ENCODE peak calls at places on chromosomes 3 and 15, in six cellular contexts. R, S, X, G, K and J are unnamed samples. For H3K9me3 and H3K27me3, the result is how much of the 10 kb centered on the place peaks cover.

GRCh38 chr3:49716691-49717538 is 2.6 kb downstream of the AMIGO3 start:
- DNase-seq in R (no peak), K (no peak), G (peak), X (no peak), S (no peak), J (no peak)

GRCh38 chr3:185430375-185430774 is 67.4 kb downstream of the MAP3K13 start:
- DNase-seq in X (no peak), G (no peak), K (no peak), R (no peak), S (no peak), J (no peak)

GRCh38 chr3:8457039-8457438 is 44.6 kb upstream of the LMCD1 start:
- DNase-seq in X (no peak), K (no peak), S (no peak), G (no peak), R (no peak), J (no peak)

GRCh38 chr15:41568350-41569017 is 9.5 kb downstream of the TYRO3 start:
- DNase-seq in K (no peak), G (no peak), R (no peak), X (no peak), S (no peak), J (no peak)

GRCh38 chr15:52101542-52102340 is 10.8 kb downstream of the BCL2L10 start:
- DNase-seq in X (no peak), G (no peak), S (no peak), K (no peak), R (no peak), J (no peak)

GRCh38 chr15:33279613-33280205 is 31.1 kb upstream of the RYR3 start:
- DNase-seq in K (no peak), S (peak), R (no peak), X (no peak), G (no peak), J (no peak)

GRCh38 chr3:119562307-119562961 is 3.0 kb upstream of the CD80 start:
- DNase-seq in K (no peak), R (no peak), X (no peak), S (no peak), G (no peak), J (no peak)

GRCh38 chr15:92079047-92079446 is 225.5 kb downstream of the SLCO3A1 start:
- DNase-seq in K (no peak), S (no peak), R (no peak), G (no peak), X (no peak), J (no peak)

GRCh38 chr3:193850084-193850619 is 257.1 kb downstream of the OPA1 start:
- DNase-seq in S (no peak), G (no peak), K (no peak), X (no peak), R (no peak), J (no peak)

GRCh38 chr3:32733631-32734229 is 48.7 kb downstream of the CNOT10 start:
- DNase-seq in X (no peak), K (no peak), R (no peak), S (peak), G (no peak), J (no peak)

GRCh38 chr3:51819709-51820406 is 40.8 kb upstream of the IQCF6 start:
- DNase-seq in G (no peak), R (no peak), X (no peak), S (peak), K (no peak), J (no peak)

GRCh38 chr3:78402720-78403119 is 1362.8 kb downstream of the ROBO2 start:
- DNase-seq in S (no peak), G (no peak), X (peak), R (no peak), K (no peak), J (no peak)

GRCh38 chr15:52783929-52784798 is 6.0 kb downstream of the ONECUT1 start:
- DNase-seq in S (no peak), X (no peak), R (no peak), K (no peak), G (peak), J (no peak)

GRCh38 chr3:48440590-48440958 is 517 bp downstream of the TMA7 start:
- DNase-seq in K (no peak), X (no peak), G (no peak), S (no peak), R (no peak), J (no peak)

GRCh38 chr3:47113669-47114365 is 50.1 kb downstream of the SETD2 start:
- DNase-seq in R (no peak), S (peak), K (no peak), G (no peak), X (peak), J (no peak)

GRCh38 chr3:6807967-6808588 is 52.8 kb upstream of the GRM7 start:
- DNase-seq in S (peak), K (no peak), R (no peak), G (no peak), X (peak), J (no peak)

GRCh38 chr3:20669184-20669583 is 483.2 kb upstream of the SGO1 start:
- DNase-seq in G (no peak), K (no peak), X (no peak), S (no peak), R (no peak), J (no peak)

GRCh38 chr3:188407158-188407880 is 253.4 kb downstream of the LPP start:
- DNase-seq in K (no peak), G (no peak), X (no peak), S (no peak), R (no peak), J (no peak)

GRCh38 chr3:61521229-61521628 is 40.1 kb upstream of the PTPRG start:
- DNase-seq in R (no peak), K (no peak), S (no peak), G (no peak), X (no peak), J (no peak)

GRCh38 chr3:5304789-5305680 is 117.5 kb downstream of the EDEM1 start:
- DNase-seq in X (no peak), K (peak), S (peak), R (peak), G (no peak), J (no peak)

GRCh38 chr15:25236143-25236860 is 202.5 kb downstream of the UBE3A start:
- DNase-seq in G (peak), S (no peak), X (no peak), R (no peak), K (no peak), J (no peak)
- H3K9me3 ChIP-seq in G (under half), S (under half), X (under half), R (under half), K (under half), J (under half)

DNA sequence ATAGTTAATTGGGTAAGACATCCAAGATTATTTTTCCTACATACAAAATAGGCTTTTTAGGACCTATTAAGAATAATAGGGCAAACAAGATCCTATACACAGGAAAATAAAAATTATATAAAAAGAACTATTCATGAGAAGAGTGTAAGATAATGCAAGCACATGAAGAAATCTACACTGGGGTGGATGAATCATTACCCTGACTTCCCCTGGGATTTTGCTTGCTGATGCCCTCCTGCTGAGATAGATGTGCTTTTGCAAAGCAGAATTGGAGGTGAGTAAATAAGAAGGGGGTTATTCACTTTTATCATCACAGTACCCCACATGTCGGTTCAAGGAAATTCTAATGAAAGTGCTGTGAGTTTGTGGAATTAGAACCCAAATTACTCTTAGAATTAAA is 48.6 kb downstream of the SLC2A2 start:
- DNase-seq in G (no peak), S (no peak), K (no peak), X (no peak), R (no peak), J (no peak)
- TF ChIP-seq CTCF in G (no peak), S (no peak), K (no peak), X (no peak), R (no peak), J (no peak)

GRCh38 chr15:95260856-95261255 is 1029.5 kb downstream of the MCTP2 start:
- DNase-seq in X (no peak), G (no peak), S (no peak), K (no peak), R (no peak), J (no peak)
- H3K27me3 ChIP-seq in X (under half), G (under half), S (under half), K (under half), R (under half), J (under half)

GRCh38 chr15:22251422-22251821 is 171.1 kb downstream of the OR4M2 start:
- DNase-seq in X (no peak), K (no peak), S (no peak), R (no peak), G (no peak), J (no peak)
- H3K9me3 ChIP-seq in X (half or more), K (under half), S (under half), R (under half), G (under half), J (under half)

GRCh38 chr3:111713833-111714232 is 118.7 kb upstream of the ZBED2 start:
- DNase-seq in X (no peak), G (no peak), K (no peak), S (no peak), R (no peak), J (no peak)

GRCh38 chr3:111714305-111714704 is 119.2 kb upstream of the ZBED2 start:
- DNase-seq in G (no peak), S (peak), K (no peak), R (no peak), X (no peak), J (no peak)

GRCh38 chr3:111715911-111716523 is 120.9 kb upstream of the ZBED2 start:
- DNase-seq in X (no peak), K (peak), R (peak), S (peak), G (no peak), J (no peak)

GRCh38 chr3:111720681-111721380 is 125.7 kb upstream of the ZBED2 start:
- DNase-seq in X (no peak), K (no peak), R (no peak), G (no peak), S (no peak), J (no peak)

DNA sequence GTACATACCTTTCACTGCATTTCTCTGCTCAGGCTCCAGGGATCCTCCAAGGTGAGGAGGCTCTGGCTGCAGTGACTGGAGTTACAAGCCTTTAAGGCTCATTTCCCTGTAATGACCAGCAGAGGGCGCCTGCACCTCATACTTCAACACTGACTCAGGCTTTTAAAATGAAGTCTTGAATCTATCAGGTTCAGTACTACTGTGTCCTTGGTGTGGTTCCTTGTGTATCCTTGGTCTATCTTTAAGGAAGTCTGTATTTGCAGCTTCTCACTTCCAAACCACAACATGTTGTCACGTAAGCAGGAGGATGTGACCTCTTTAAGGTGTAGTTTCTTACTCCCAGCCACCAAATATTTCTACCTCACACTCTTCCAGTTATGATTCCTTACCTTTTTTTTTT is 122.5 kb upstream of the ZBED2 start:
- DNase-seq in R (peak), K (peak), G (peak), X (peak), S (peak), J (peak)
- TF ChIP-seq CTCF in R (peak), K (peak), G (peak), X (peak), S (peak), J (peak)

GRCh38 chr15:38613085-38613484 is 48.5 kb upstream of the RASGRP1 start:
- DNase-seq in X (no peak), G (no peak), K (no peak), S (no peak), R (no peak), J (no peak)

GRCh38 chr15:38617831-38618230 is 53.2 kb upstream of the RASGRP1 start:
- DNase-seq in S (no peak), X (no peak), G (no peak), K (no peak), R (no peak), J (no peak)

GRCh38 chr15:38612159-38612863 is 47.7 kb upstream of the RASGRP1 start:
- DNase-seq in X (no peak), R (no peak), G (no peak), K (no peak), S (no peak), J (no peak)

GRCh38 chr15:38611228-38611627 is 46.6 kb upstream of the RASGRP1 start:
- DNase-seq in S (no peak), R (no peak), X (no peak), G (no peak), K (no peak), J (no peak)

DNA sequence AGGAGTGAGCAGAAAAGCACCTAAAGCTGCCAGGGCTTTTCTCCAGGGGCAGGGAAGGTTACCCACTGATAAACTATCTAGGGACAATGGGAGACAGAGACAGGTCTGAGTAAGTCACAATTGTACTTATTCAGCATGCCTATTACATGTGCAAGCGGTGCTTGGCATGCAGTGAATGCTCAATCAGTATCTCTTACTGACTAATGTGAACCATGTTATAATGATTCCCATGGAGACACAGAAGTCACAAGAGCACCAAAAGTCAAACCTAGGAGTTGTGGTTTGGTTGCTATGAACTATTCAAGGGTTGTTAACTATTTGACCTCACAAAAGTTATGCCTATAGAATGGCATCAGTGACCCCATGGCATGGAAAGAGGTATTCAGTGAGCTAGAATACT is 50.0 kb upstream of the RASGRP1 start:
- DNase-seq in X (no peak), S (no peak), G (no peak), K (no peak), R (no peak), J (no peak)
- H3K27me3 ChIP-seq in X (under half), S (half or more), G (under half), K (under half), R (under half), J (under half)

DNA sequence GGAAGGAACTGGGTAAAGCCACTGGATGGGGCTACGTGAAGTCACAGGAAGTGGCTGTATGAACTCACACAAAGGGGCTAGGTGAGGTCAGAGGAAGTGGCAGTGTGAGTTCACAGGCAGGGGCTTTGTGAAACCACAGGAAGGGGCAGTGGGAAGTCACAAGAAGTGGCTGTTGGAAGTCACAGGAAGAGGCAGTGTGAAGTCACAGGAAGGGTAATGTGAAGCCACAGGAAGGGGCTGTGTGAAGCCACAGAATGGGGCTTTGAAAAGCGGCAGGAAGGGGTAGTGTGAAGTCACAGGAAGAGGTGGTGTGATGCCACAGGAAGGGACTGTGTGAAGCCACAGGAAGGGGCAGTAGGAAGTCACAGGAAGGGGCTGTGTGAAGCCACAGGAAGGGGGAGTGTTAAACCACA is 34.6 kb downstream of the GASK1A start:
- DNase-seq in R (no peak), K (no peak), S (no peak), G (no peak), X (no peak), J (no peak)
- H3K9me3 ChIP-seq in R (under half), K (under half), S (under half), G (under half), X (under half), J (under half)

DNA sequence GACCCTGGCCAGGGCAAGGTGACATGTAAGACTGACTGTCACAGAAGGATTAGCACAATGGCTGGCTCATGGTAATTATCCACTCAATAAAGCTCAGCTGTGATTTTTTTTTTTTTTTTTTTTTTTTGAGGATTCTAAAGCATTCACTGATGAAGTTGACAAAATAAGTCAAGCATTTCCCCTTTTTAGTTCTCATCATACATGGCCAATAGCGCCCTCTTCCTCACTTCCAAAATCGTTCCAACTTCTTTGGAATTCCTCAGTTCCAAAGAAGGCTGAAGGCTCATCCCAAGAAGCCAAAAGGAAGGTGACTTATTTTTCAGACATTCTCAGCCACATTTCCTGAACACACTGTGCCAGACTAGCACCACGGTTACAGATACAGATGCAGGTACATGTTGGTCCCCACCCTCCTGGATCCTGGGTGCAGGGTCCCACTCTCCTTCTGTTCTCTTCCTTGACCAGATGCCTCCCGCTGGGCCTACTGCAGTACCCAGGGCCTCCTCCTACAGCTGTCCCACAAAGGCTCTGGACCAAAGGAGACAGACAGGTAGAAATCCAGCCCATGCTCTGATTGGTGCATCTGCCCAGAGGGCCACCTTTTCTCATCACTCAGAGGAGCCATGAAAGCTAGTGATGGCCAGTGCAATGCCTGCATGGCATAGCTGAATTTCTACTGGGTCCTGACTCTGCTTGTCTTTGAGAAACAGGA is 202.6 kb downstream of the UACA start:
- DNase-seq in R (no peak), K (no peak), G (no peak), X (no peak), S (no peak), J (no peak)
- TF ChIP-seq CTCF in R (no peak), K (no peak), G (no peak), X (no peak), S (no peak), J (no peak)